ENCODE peak calls at places on chromosomes 4 and X, in six cellular contexts. N is spleen, L is mesenchymal stem cell, I is GM06990, K is pancreas, O is A549. M is an unnamed sample.

GRCh38 chr4:147975325-147975724 is 243.4 kb downstream of the ARHGAP10 start:
- DNase-seq in I (no peak), L (peak; percentile 17), N (no peak), O (no peak), K (no peak), M (peak; percentile 55)

GRCh38 chr4:7985891-7986441 is 46.3 kb upstream of the AFAP1 start:
- DNase-seq in I (no peak), N (no peak), K (no peak), O (no peak), L (no peak), M (peak; percentile 62)

GRCh38 chrX:49233887-49234555 is 881 bp upstream of the CACNA1F start:
- DNase-seq in N (no peak), L (no peak), O (no peak), K (no peak), I (no peak), M (no peak)

GRCh38 chrX:48590203-48591103 is 6.8 kb upstream of the WDR13 start:
- DNase-seq in N (no peak), K (no peak), L (peak; percentile 50), O (no peak), I (no peak), M (peak; percentile 71)

GRCh38 chr4:13733817-13734216 is 106.3 kb upstream of the BOD1L1 start:
- DNase-seq in I (no peak), K (no peak), L (no peak), O (no peak), N (no peak), M (peak; percentile 55)

GRCh38 chrX:15107367-15107988 is 162.4 kb downstream of the ASB9 start:
- DNase-seq in O (no peak), K (no peak), N (no peak), L (peak; percentile 0), I (no peak), M (no peak)

GRCh38 chr4:88075336-88075735 is 67.9 kb downstream of the PKD2 start:
- DNase-seq in L (no peak), N (no peak), K (no peak), O (no peak), I (no peak), M (no peak)

GRCh38 chr4:173538148-173538902 is 8.3 kb upstream of the HAND2 start:
- DNase-seq in N (peak; percentile 82), I (no peak), O (no peak), K (no peak), L (peak; percentile 72), M (no peak)

GRCh38 chrX:39839371-39839770 is 258.4 kb downstream of the BCOR start:
- DNase-seq in L (no peak), N (no peak), I (no peak), O (no peak), K (no peak), M (no peak)

GRCh38 chrX:69387559-69388487 is 116.3 kb upstream of the NALF2 start:
- DNase-seq in I (peak; percentile 18), O (peak; percentile 43), N (no peak), K (peak; percentile 58), L (peak; percentile 19), M (peak; percentile 53)

GRCh38 chr4:38131371-38132139 is 171.4 kb downstream of the PTTG2 start:
- DNase-seq in K (no peak), O (no peak), N (no peak), L (peak; percentile 65), I (peak; percentile 79), M (peak; percentile 60)

GRCh38 chrX:132480581-132481203 is 8.1 kb downstream of the MBNL3 start:
- DNase-seq in O (no peak), K (peak; percentile 44), I (peak; percentile 48), N (peak; percentile 74), L (peak; percentile 85), M (peak; percentile 11)

GRCh38 chr4:134762053-134762452 is 560.5 kb upstream of the PABPC4L start:
- DNase-seq in I (no peak), N (no peak), L (no peak), K (no peak), O (no peak), M (no peak)

GRCh38 chr4:26857278-26858034 is 3.2 kb upstream of the STIM2 start:
- DNase-seq in L (peak; percentile 77), O (peak; percentile 47), I (peak; percentile 96), K (peak; percentile 94), N (peak; percentile 98), M (peak; percentile 88)
- H3K4me3 ChIP-seq in L (peak overlapping the region; percentile 97), O (peak overlapping the region; percentile 90), I (peak overlapping the region; percentile 82), K (peak overlapping the region; percentile 60), N (peak overlapping the region; percentile 71), M (peak overlapping the region; percentile 82)

GRCh38 chr4:83658806-83659205 is 122.9 kb downstream of the GPAT3 start:
- DNase-seq in N (no peak), K (no peak), L (no peak), I (no peak), O (no peak), M (no peak)
- H3K4me3 ChIP-seq in N (no peak overlapping the region), K (no peak overlapping the region), L (no peak overlapping the region), I (no peak overlapping the region), O (no peak overlapping the region), M (no peak overlapping the region)

GRCh38 chr4:122552898-122553297 is 68.0 kb downstream of the IL21 start:
- DNase-seq in N (no peak), O (no peak), L (no peak), K (no peak), I (no peak), M (no peak)
- H3K4me3 ChIP-seq in N (no peak overlapping the region), O (no peak overlapping the region), L (no peak overlapping the region), K (no peak overlapping the region), I (no peak overlapping the region), M (no peak overlapping the region)

GRCh38 chrX:141176586-141177451 is at the start of gene LDOC1:
- DNase-seq in K (peak; percentile 78), L (peak; percentile 76), O (peak; percentile 53), I (peak; percentile 3), N (peak; percentile 89), M (peak; percentile 74)

GRCh38 chrX:141180851-141181250 is 3.9 kb upstream of the LDOC1 start:
- DNase-seq in O (no peak), L (no peak), N (no peak), K (no peak), I (no peak), M (no peak)

GRCh38 chrX:141175786-141176185 is 1.1 kb downstream of the LDOC1 start:
- DNase-seq in L (no peak), O (no peak), I (no peak), N (no peak), K (no peak), M (no peak)
- H3K4me3 ChIP-seq in L (peak overlapping the region; percentile 88), O (peak overlapping the region; percentile 67), I (no peak overlapping the region), N (no peak overlapping the region), K (no peak overlapping the region), M (no peak overlapping the region)

DNA sequence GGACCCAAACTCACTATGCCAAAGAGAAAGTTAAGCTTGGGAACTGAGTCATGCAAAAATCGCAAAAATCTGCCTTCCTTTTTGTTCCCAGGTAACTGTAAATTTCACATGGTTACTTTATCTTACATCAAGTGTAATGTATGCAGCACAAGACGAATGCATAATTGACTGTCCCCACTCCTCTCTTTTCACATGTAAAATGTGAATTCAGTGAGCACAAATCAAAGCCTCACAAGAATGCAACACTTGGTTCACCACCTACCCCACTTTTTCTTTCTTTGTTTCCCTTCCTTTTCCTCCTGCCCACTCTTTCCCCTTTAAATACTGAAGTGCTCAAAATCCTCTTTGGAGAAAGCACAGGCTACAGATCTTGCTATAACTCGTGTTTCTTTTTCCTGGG is 53.2 kb downstream of the MAGED4B start:
- DNase-seq in K (no peak), N (no peak), L (no peak), I (no peak), O (no peak), M (no peak)
- H3K4me3 ChIP-seq in K (no peak overlapping the region), N (no peak overlapping the region), L (no peak overlapping the region), I (no peak overlapping the region), O (no peak overlapping the region), M (no peak overlapping the region)

GRCh38 chr4:1041936-1042330 is 30.5 kb downstream of the FGFRL1 start:
- DNase-seq in O (no peak), K (no peak), N (no peak), I (no peak), L (no peak), M (no peak)
- H3K4me3 ChIP-seq in O (no peak overlapping the region), K (no peak overlapping the region), N (no peak overlapping the region), I (no peak overlapping the region), L (peak overlapping the region; percentile 25), M (no peak overlapping the region)

GRCh38 chr4:21858971-21859370 is 89.6 kb downstream of the KCNIP4 start:
- DNase-seq in I (no peak), N (no peak), O (no peak), L (peak; percentile 62), K (no peak), M (peak; percentile 17)

GRCh38 chr4:21856301-21856700 is 92.3 kb downstream of the KCNIP4 start:
- DNase-seq in O (no peak), K (no peak), N (no peak), I (no peak), L (no peak), M (no peak)

DNA sequence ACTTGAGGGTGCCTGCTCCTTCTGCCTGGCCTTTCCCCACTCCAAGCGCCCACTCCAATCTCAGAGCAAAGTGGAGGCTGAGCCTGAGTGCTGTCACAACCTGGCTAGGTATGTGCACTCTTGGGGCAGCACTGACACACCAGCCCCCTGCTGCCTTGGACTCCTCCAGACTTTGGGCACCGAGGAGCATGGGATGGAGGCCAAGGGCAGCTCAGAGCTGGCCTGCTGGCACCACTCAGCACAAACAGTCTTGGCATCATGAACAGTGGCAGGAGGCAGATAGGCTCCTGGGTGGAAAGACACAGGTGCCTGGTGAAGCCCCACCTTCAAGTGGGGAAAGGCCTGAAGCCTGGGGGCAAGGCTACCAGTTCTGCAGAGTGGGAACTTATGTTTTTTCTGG is 91.8 kb downstream of the KCNIP4 start:
- DNase-seq in N (peak; percentile 46), O (no peak), I (no peak), L (no peak), K (no peak), M (no peak)
- H3K4me3 ChIP-seq in N (no peak overlapping the region), O (no peak overlapping the region), I (no peak overlapping the region), L (no peak overlapping the region), K (no peak overlapping the region), M (no peak overlapping the region)

M was measured in choroid plexus epithelial cell.